ENCODE peak calls at places on chromosomes 12 and 14, in nine cellular contexts. B, G, Q, P, H, T, M, L and C are unnamed samples.

GRCh38 chr12:14665354-14666348 is 30.7 kb downstream of the GUCY2C start:
- DNase-seq in Q (no peak), L (no peak), T (no peak), B (no peak), M (no peak), H (no peak), G (no peak), P (peak), C (no peak)

GRCh38 chr12:38488866-38489265 is 172.3 kb downstream of the ALG10B start:
- DNase-seq in Q (no peak), T (no peak), L (no peak), B (no peak), G (no peak), M (no peak), P (no peak), H (no peak), C (no peak)

GRCh38 chr12:19525236-19525635 is 85.9 kb downstream of the AEBP2 start:
- DNase-seq in Q (no peak), P (no peak), B (no peak), M (no peak), T (no peak), L (no peak), H (no peak), G (no peak), C (no peak)

GRCh38 chr12:120903382-120903817 is 758 bp downstream of the SPPL3 start:
- DNase-seq in B (peak), L (peak), H (peak), G (peak), M (no peak), Q (peak), P (peak), T (peak), C (peak)

GRCh38 chr12:27277846-27278260 is 33.8 kb downstream of the STK38L start:
- DNase-seq in M (peak), L (peak), B (peak), H (no peak), T (peak), Q (peak), G (no peak), P (peak), C (no peak)

GRCh38 chr12:51517800-51518199 is 73.2 kb upstream of the SCN8A start:
- DNase-seq in Q (no peak), T (no peak), G (no peak), B (no peak), H (no peak), M (no peak), P (no peak), L (no peak), C (no peak)

GRCh38 chr12:103075848-103076247 is 118.4 kb downstream of the ASCL1 start:
- DNase-seq in Q (no peak), G (no peak), B (no peak), L (no peak), P (no peak), T (no peak), H (no peak), M (no peak), C (no peak)

GRCh38 chr14:31829256-31829923 is 247.7 kb upstream of the ARHGAP5 start:
- DNase-seq in G (no peak), P (peak), M (no peak), T (no peak), Q (peak), L (no peak), B (no peak), H (no peak), C (no peak)

GRCh38 chr14:76566439-76566838 is 190.5 kb downstream of the ESRRB start:
- DNase-seq in P (no peak), G (no peak), L (no peak), M (no peak), T (no peak), Q (no peak), H (no peak), B (no peak), C (no peak)

GRCh38 chr14:76564471-76565119 is 188.7 kb downstream of the ESRRB start:
- DNase-seq in P (no peak), L (no peak), H (no peak), T (no peak), B (no peak), M (no peak), Q (peak), G (no peak), C (no peak)
- TF ChIP-seq CTCF in P (peak), L (no peak), H (no peak), T (no peak), B (no peak), M (no peak), Q (no peak), G (no peak), C (no peak)

GRCh38 chr12:131034631-131035267 is 81.0 kb downstream of the ADGRD1 start:
- DNase-seq in T (no peak), H (no peak), B (no peak), G (no peak), P (no peak), Q (no peak), L (no peak), M (no peak), C (no peak)

GRCh38 chr12:131038159-131038558 is 84.5 kb downstream of the ADGRD1 start:
- DNase-seq in B (no peak), L (no peak), H (no peak), P (no peak), G (no peak), T (no peak), M (no peak), Q (no peak), C (no peak)

GRCh38 chr12:131033886-131034482 is 80.3 kb downstream of the ADGRD1 start:
- DNase-seq in T (no peak), H (no peak), Q (no peak), B (no peak), M (no peak), P (no peak), G (no peak), L (no peak), C (no peak)

GRCh38 chr12:131033486-131033885 is 79.8 kb downstream of the ADGRD1 start:
- DNase-seq in P (no peak), M (no peak), B (no peak), H (no peak), Q (no peak), G (no peak), L (no peak), T (no peak), C (no peak)

GRCh38 chr12:131035268-131035681 is 81.6 kb downstream of the ADGRD1 start:
- DNase-seq in L (peak), P (peak), M (no peak), Q (no peak), B (no peak), G (no peak), T (no peak), H (peak), C (no peak)
- TF ChIP-seq CTCF in L (no peak), P (no peak), M (no peak), Q (no peak), B (no peak), G (no peak), T (no peak), H (no peak), C (no peak)

GRCh38 chr12:119476951-119477350 is 116.6 kb upstream of the TMEM233 start:
- DNase-seq in P (no peak), Q (no peak), G (no peak), H (no peak), M (no peak), L (no peak), T (no peak), B (no peak), C (no peak)
- TF ChIP-seq CTCF in P (no peak), Q (no peak), G (no peak), H (no peak), M (no peak), L (no peak), T (no peak), B (no peak), C (no peak)

DNA sequence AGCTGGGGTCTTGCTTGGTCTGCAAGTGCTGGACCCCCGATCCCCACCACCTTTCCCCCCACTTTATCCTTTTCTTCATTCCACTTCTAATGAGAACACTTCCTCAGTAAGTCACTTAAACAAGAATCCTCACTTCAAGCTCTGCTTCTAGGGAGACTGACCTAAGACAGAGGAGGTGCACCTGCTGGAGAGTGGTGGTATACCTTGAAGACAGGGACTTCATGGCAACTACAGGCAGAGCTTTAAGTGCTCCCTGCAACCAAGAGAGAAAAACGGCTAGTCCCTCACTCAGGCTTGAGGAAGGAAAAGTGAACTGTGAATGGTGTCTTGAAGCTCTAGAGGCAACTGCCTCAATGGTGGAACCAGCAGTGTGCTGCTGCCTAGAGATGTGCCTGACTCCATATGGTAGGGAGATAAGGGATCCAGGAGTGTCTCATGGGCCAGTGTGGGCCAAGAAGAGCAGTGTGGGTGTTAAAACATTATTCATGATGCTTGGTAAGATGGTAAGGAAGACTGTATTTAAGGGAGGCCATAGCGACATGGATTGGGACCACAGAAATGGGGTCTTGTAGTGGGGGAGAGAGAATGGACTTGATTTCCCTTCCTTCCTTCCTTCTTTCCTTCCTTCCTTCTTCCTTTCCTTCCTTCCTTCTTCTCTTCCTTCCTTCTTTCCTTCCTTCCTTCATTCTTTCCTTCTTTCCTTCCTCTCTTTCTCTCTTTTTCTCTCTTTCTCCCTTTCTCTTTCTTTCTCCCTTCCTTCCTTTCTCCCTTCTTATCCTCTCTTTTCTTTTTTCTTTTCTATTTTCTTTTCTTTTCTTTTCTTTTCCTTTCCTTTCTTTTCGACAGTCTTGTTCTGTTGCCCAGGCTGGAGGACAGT is 96.2 kb upstream of the NAP1L1 start:
- DNase-seq in P (no peak), Q (no peak), B (no peak), H (no peak), L (no peak), G (no peak), M (no peak), T (no peak), C (no peak)
- TF ChIP-seq CTCF in P (no peak), Q (no peak), B (no peak), H (no peak), L (no peak), G (no peak), M (no peak), T (no peak), C (no peak)

GRCh38 chr12:105696-106095 is 39.1 kb downstream of the IQSEC3 start:
- DNase-seq in G (no peak), M (no peak), B (no peak), P (no peak), H (peak), T (no peak), L (no peak), Q (no peak), C (no peak)

GRCh38 chr12:104573-105081 is 38.1 kb downstream of the IQSEC3 start:
- DNase-seq in G (no peak), T (no peak), M (no peak), H (no peak), L (peak), B (no peak), P (no peak), Q (no peak), C (no peak)

GRCh38 chr12:103169-103981 is 36.8 kb downstream of the IQSEC3 start:
- DNase-seq in L (no peak), H (peak), M (no peak), Q (no peak), B (no peak), P (no peak), T (no peak), G (no peak), C (no peak)

GRCh38 chr12:108594-108993 is 42.0 kb downstream of the IQSEC3 start:
- DNase-seq in H (peak), M (no peak), B (peak), P (no peak), Q (no peak), L (peak), T (peak), G (no peak), C (no peak)

DNA sequence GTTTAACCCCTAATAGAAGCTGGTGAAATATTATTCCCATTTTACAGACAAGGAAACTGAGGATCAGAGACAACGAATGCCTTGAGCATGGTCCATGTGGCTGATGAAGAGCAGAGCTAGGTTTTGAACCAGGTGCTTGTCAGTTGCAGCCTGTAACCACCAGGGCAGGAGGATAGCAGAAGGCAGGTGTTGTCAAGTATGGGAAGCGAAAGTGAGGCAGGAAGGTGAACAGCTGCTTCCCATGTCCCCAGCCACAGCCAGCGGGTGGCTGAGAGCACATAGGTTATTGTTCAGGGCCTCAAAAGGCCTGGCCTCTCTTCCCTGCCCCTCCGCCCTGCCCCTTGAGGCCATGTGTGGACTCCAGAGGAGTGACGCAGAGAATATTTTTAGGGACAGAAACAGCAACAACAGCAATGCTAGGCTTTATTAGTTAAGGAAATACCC is 39.6 kb downstream of the IQSEC3 start:
- DNase-seq in B (no peak), H (peak), Q (no peak), L (no peak), G (no peak), M (no peak), T (no peak), P (no peak), C (no peak)
- TF ChIP-seq CTCF in B (no peak), H (no peak), Q (no peak), L (no peak), G (peak), M (peak), T (no peak), P (no peak), C (no peak)

DNA sequence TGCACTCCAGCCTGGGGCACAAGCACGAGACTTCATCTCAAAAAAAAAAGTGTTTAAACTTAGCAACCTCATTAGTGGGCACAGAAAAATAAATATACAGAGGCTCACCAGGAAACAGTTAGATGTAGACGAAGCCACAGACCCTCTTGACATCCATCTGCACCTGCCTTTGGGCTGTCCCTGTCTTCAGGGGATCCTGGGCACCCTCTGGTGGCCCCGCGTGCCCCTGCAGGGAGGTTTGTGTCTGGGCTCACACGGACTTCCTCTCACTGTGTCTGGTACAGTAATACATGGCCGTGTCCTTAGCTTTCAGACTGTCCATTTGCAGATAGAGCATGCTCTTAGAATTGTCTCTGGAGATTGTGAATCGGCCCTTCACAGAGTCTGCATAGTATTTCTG is 916.5 kb downstream of the TMEM121 start:
- DNase-seq in P (no peak), T (no peak), G (no peak), B (no peak), Q (no peak), H (no peak), M (no peak), L (no peak), C (no peak)
- TF ChIP-seq CTCF in P (no peak), T (no peak), G (no peak), B (no peak), Q (no peak), H (peak), M (no peak), L (no peak), C (no peak)